ENCODE peak calls at places on chromosomes 12 and 14, in six cellular contexts. X is lower lobe of right lung, U is upper lobe of left lung, G is brain microvascular endothelial cell, C is pancreas, L is GM23338. I is an unnamed sample.

GRCh38 chr14:99203080-99203479 is 68.9 kb downstream of the BCL11B start:
- DNase-seq in X (no peak), U (no peak), G (no peak), C (no peak), L (no peak), I (no peak)

GRCh38 chr12:91980345-91980744 is 165.3 kb downstream of the BTG1 start:
- DNase-seq in X (no peak), U (no peak), G (no peak), C (no peak), L (no peak), I (no peak)

GRCh38 chr14:81153187-81153586 is 67.6 kb downstream of the GTF2A1 start:
- DNase-seq in X (no peak), U (no peak), G (no peak), C (no peak), L (no peak), I (no peak)

GRCh38 chr14:74661726-74662450 is 49.9 kb upstream of the LTBP2 start:
- DNase-seq in X (no peak), U (no peak), G (no peak), C (no peak), L (no peak), I (no peak)

GRCh38 chr12:64611430-64612286 is 1.4 kb downstream of the RASSF3 start:
- DNase-seq in X (peak; percentile 59), U (peak; percentile 84), G (peak; percentile 9), C (peak; percentile 34), L (no peak), I (no peak)

GRCh38 chr12:128076188-128076587 is 190.8 kb upstream of the TMEM132C start:
- DNase-seq in X (no peak), U (no peak), G (peak; percentile 88), C (no peak), L (no peak), I (no peak)

GRCh38 chr12:115763376-115763775 is 514.1 kb downstream of the MED13L start:
- DNase-seq in X (no peak), U (no peak), G (no peak), C (no peak), L (no peak), I (no peak)

GRCh38 chr12:42140901-42141300 is 3.8 kb downstream of the GXYLT1 start:
- DNase-seq in X (no peak), U (no peak), G (peak; percentile 75), C (no peak), L (no peak), I (no peak)

GRCh38 chr14:62546862-62547474 is 498.3 kb downstream of the KCNH5 start:
- DNase-seq in X (no peak), U (no peak), G (no peak), C (no peak), L (no peak), I (no peak)

GRCh38 chr12:47950856-47951468 is 12.4 kb upstream of the TMEM106C start:
- DNase-seq in X (no peak), U (no peak), G (no peak), C (no peak), L (no peak), I (no peak)

GRCh38 chr12:127459166-127459565 is 807.8 kb upstream of the TMEM132C start:
- DNase-seq in X (no peak), U (no peak), G (no peak), C (no peak), L (no peak), I (no peak)

GRCh38 chr12:60191271-60191670 is 595.4 kb downstream of the SLC16A7 start:
- DNase-seq in X (no peak), U (no peak), G (no peak), C (no peak), L (no peak), I (no peak)

GRCh38 chr12:60196366-60196765 is 600.5 kb downstream of the SLC16A7 start:
- DNase-seq in X (peak; percentile 20), U (no peak), G (no peak), C (no peak), L (no peak), I (no peak)

GRCh38 chr12:60195483-60195882 is 599.7 kb downstream of the SLC16A7 start:
- DNase-seq in X (no peak), U (no peak), G (no peak), C (no peak), L (no peak), I (no peak)

GRCh38 chr12:60194682-60195081 is 598.9 kb downstream of the SLC16A7 start:
- DNase-seq in X (no peak), U (no peak), G (no peak), C (no peak), L (no peak), I (no peak)

DNA sequence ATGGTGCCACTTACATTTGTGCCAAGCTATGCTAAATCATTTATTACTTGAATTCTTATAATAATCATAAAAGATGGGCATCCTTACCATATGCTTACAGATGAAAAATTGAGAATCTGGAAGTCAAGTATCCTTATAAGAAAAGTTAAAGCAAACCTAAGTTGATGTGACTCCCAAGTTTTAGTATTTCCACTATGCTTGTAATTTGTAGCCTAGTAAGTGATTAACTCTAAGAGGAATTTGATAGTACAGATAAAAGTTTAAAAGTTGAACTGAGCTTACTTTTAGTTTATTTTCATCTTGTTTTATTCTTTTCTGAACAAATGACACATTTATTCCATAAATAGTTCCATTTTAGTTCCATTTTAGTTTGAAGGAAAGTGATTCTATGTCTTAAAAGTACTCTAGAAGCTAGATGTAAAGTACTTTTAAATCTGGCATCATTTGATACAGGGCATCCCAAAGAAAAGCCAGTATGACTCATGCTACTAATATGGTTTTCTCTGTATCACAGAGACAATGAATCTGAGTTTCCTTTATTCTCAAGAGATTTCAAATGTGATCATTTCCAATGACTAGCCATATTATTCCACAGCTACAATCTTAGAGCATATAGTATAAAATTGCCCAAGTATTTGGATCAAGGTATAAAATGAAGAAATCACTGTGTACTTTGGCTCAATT is 596.0 kb downstream of the SLC16A7 start:
- DNase-seq in X (no peak), U (no peak), G (no peak), C (no peak), L (no peak), I (no peak)
- H3K4me3 ChIP-seq in X (no peak overlapping the region), U (no peak overlapping the region), G (no peak overlapping the region), C (no peak overlapping the region), L (no peak overlapping the region), I (no peak overlapping the region)

GRCh38 chr12:3560295-3560620 is 69.3 kb downstream of the PRMT8 start:
- DNase-seq in X (no peak), U (no peak), G (no peak), C (no peak), L (no peak), I (no peak)
- TF ChIP-seq CTCF in X (no peak), U (no peak), G (no peak), C (no peak), L (no peak), I (no peak)

GRCh38 chr14:91416744-91417133 is 881 bp downstream of the CCDC88C start:
- DNase-seq in X (peak; percentile 63), U (no peak), G (no peak), C (no peak), L (peak; percentile 51), I (no peak)

GRCh38 chr14:91414475-91415342 is 2.9 kb downstream of the CCDC88C start:
- DNase-seq in X (no peak), U (no peak), G (no peak), C (no peak), L (peak; percentile 70), I (no peak)

GRCh38 chr14:91417134-91417982 is at the start of gene CCDC88C:
- DNase-seq in X (peak; percentile 85), U (peak; percentile 95), G (no peak), C (peak; percentile 73), L (peak; percentile 71), I (no peak)

GRCh38 chr14:91417983-91418386 is 365 bp upstream of the CCDC88C start:
- DNase-seq in X (peak; percentile 69), U (peak; percentile 93), G (no peak), C (no peak), L (peak; percentile 61), I (no peak)

GRCh38 chr14:91415794-91416743 is 1.6 kb downstream of the CCDC88C start:
- DNase-seq in X (no peak), U (no peak), G (no peak), C (no peak), L (peak; percentile 51), I (peak; percentile 81)
- H3K4me3 ChIP-seq in X (peak overlapping the region; percentile 79), U (peak overlapping the region; percentile 89), G (no peak overlapping the region), C (peak overlapping the region; percentile 86), L (peak overlapping the region; percentile 91), I (peak overlapping the region; percentile 87)

GRCh38 chr14:59869381-59870255 is 958 bp downstream of the RTN1 start:
- DNase-seq in X (peak; percentile 44), U (peak; percentile 81), G (no peak), C (no peak), L (peak; percentile 66), I (no peak)

GRCh38 chr14:59868021-59868420 is 2.6 kb downstream of the RTN1 start:
- DNase-seq in X (no peak), U (no peak), G (no peak), C (no peak), L (no peak), I (no peak)

GRCh38 chr14:59871166-59871495 is 555 bp upstream of the RTN1 start:
- DNase-seq in X (no peak), U (no peak), G (no peak), C (no peak), L (no peak), I (no peak)

GRCh38 chr14:59870277-59871165 is at the start of gene RTN1:
- DNase-seq in X (peak; percentile 80), U (peak; percentile 93), G (no peak), C (peak; percentile 51), L (peak; percentile 85), I (no peak)
- TF ChIP-seq CTCF in X (no peak), U (no peak), G (no peak), C (no peak), L (no peak), I (no peak)

DNA sequence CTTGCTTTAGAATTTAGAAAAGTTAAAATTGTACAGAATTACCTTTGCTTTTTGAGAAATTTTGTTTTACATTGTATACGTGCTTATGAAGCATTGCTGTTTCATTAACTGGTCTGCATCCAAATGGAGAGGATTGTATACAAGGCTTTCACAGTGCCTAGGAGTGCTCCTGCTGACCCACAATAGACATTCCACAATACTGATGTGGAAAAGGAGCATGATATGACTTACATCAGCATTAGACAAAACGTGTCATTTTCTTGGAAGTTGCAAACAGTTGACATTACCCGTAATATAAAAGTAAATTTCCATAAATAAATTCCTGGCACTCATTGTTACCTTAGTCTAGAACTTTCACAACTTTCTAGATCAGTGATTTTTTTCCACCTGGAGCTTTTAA is 1.9 kb downstream of the PRKD1 start:
- DNase-seq in X (no peak), U (no peak), G (no peak), C (no peak), L (no peak), I (no peak)
- H3K4me3 ChIP-seq in X (peak overlapping the region; percentile 69), U (peak overlapping the region; percentile 67), G (no peak overlapping the region), C (peak overlapping the region; percentile 77), L (peak overlapping the region; percentile 81), I (no peak overlapping the region)

GRCh38 chr12:26854028-26854387 is 21.0 kb upstream of the ITPR2 start:
- DNase-seq in X (no peak), U (no peak), G (no peak), C (no peak), L (no peak), I (no peak)
- TF ChIP-seq CTCF in X (no peak), U (no peak), G (no peak), C (no peak), L (no peak), I (no peak)